ENCODE peak calls at places on chromosomes 13 and 19, in five cellular contexts. Q, P, Z, T and O are unnamed samples.

GRCh38 chr19:17037966-17038500 is 11.4 kb upstream of the CPAMD8 start:
- DNase-seq in Q (no peak), P (no peak), Z (no peak), T (no peak), O (no peak)

GRCh38 chr19:42292963-42293362 is 9.0 kb upstream of the PRR19 start:
- DNase-seq in Q (no peak), P (no peak), Z (no peak), T (no peak), O (no peak)

GRCh38 chr13:46016216-46016615 is 36.3 kb downstream of the ZC3H13 start:
- DNase-seq in Q (no peak), P (no peak), Z (no peak), T (no peak), O (no peak)

GRCh38 chr19:49423278-49423984 is at the start of gene PTH2:
- DNase-seq in Q (no peak), P (no peak), Z (no peak), T (no peak), O (no peak)

GRCh38 chr13:72798817-72799216 is 16.9 kb downstream of the PIBF1 start:
- DNase-seq in Q (no peak), P (no peak), Z (no peak), T (no peak), O (no peak)

GRCh38 chr13:38628554-38628953 is 58.3 kb upstream of the FREM2 start:
- DNase-seq in Q (no peak), P (no peak), Z (no peak), T (no peak), O (no peak)

GRCh38 chr19:53927745-53928144 is 18.7 kb downstream of the CACNG7 start:
- DNase-seq in Q (peak), P (no peak), Z (peak), T (peak), O (no peak)

GRCh38 chr19:40147693-40148347 is 43.4 kb upstream of the MAP3K10 start:
- DNase-seq in Q (peak), P (no peak), Z (no peak), T (peak), O (peak)

GRCh38 chr13:79637086-79637763 is 156.3 kb downstream of the NDFIP2 start:
- DNase-seq in Q (no peak), P (peak), Z (no peak), T (no peak), O (no peak)

GRCh38 chr19:38880882-38881609 is 3.0 kb upstream of the RINL start:
- DNase-seq in Q (no peak), P (no peak), Z (no peak), T (no peak), O (no peak)

GRCh38 chr13:57631607-57632275 is at the start of gene PCDH17:
- DNase-seq in Q (peak), P (peak), Z (peak), T (no peak), O (no peak)

GRCh38 chr19:38712161-38712748 is 32.0 kb downstream of the CAPN12 start:
- DNase-seq in Q (no peak), P (no peak), Z (no peak), T (no peak), O (no peak)

GRCh38 chr19:48624791-48625723 is 5.8 kb downstream of the SPHK2 start:
- DNase-seq in Q (no peak), P (no peak), Z (peak), T (no peak), O (no peak)

GRCh38 chr13:24877531-24877930 is 113.6 kb downstream of the RNF17 start:
- DNase-seq in Q (no peak), P (no peak), Z (no peak), T (no peak), O (no peak)

GRCh38 chr13:105445793-105446192 is 1089.7 kb downstream of the EFNB2 start:
- DNase-seq in Q (peak), P (no peak), Z (no peak), T (no peak), O (no peak)

GRCh38 chr13:24511824-24512207 is 762 bp downstream of the PARP4 start:
- DNase-seq in Q (no peak), P (no peak), Z (no peak), T (no peak), O (no peak)

GRCh38 chr19:50658438-50659317 is 9.4 kb downstream of the C19orf81 start:
- DNase-seq in Q (peak), P (peak), Z (peak), T (peak), O (peak)

GRCh38 chr19:19115954-19116353 is 22.3 kb downstream of the TMEM161A start:
- DNase-seq in Q (no peak), P (no peak), Z (peak), T (peak), O (no peak)

GRCh38 chr13:41528021-41528420 is 70.7 kb downstream of the RGCC start:
- DNase-seq in Q (no peak), P (no peak), Z (no peak), T (no peak), O (no peak)

GRCh38 chr13:77820431-77821149 is 98.0 kb downstream of the EDNRB start:
- DNase-seq in Q (no peak), P (no peak), Z (no peak), T (no peak), O (no peak)

GRCh38 chr13:80256352-80256932 is 84.5 kb downstream of the SPRY2 start:
- DNase-seq in Q (no peak), P (no peak), Z (no peak), T (no peak), O (no peak)

GRCh38 chr19:54209748-54210494 is 9.3 kb downstream of the RPS9 start:
- DNase-seq in Q (peak), P (peak), Z (no peak), T (peak), O (peak)

GRCh38 chr13:46170687-46171086 is 11.3 kb downstream of the LCP1 start:
- DNase-seq in Q (no peak), P (no peak), Z (no peak), T (peak), O (peak)

GRCh38 chr19:33772858-33773180 is 23.9 kb upstream of the KCTD15 start:
- DNase-seq in Q (no peak), P (no peak), Z (no peak), T (no peak), O (no peak)
- H3K4me3 ChIP-seq in Q (no peak), P (no peak), Z (no peak), T (no peak), O (no peak)

DNA sequence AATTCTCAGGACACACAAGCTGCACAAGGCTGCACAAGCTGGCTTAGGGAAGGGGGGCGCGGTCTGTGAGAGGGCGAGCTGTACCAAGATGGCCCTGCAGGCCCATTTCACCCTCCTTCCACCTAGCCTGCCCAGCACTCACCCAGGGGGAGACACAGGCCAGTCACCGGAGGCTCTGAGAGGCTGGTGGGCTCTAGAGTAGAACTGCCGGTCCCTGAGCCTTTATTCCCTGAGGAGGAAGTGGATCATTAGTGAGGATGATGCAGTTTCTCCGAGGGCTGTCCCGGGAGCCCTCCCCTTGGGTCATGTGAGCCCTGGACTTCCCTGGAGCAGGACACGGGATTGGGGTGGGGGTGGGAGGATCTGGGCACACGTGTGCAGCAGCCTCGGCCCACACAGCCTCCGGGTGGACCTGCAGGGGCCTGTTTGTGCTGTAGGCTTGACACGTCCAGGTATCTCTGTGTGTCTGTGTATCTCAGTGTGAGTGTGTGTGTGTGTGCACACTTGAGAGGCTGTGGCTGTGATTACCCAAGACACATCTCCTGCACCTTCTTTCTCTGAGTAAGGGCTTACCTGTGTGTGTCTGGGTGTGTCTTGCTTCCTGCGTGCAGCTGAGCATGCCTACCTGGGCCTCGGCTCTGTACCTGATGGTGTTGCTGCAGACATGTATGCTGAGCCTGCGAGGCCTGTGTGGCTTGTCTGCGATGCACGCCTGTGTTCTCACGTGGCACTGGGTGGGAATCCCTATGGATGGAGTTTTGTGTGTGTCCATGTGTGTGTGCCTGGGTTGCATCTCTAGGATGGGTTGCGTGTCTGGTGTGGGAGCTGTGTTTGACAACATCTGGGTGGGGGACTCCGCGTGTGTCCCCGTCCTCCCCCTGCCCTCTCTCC is at the start of gene ACP5:
- DNase-seq in Q (no peak), P (no peak), Z (no peak), T (peak), O (no peak)
- H3K4me3 ChIP-seq in Q (no peak), P (peak), Z (peak), T (no peak), O (no peak)

GRCh38 chr13:114303700-114304327 is 10.5 kb upstream of the CHAMP1 start:
- DNase-seq in Q (no peak), P (no peak), Z (no peak), T (no peak), O (no peak)

GRCh38 chr13:114296902-114297301 is 15.5 kb downstream of the UPF3A start:
- DNase-seq in Q (no peak), P (no peak), Z (no peak), T (no peak), O (no peak)

GRCh38 chr13:114296448-114296847 is 15.0 kb downstream of the UPF3A start:
- DNase-seq in Q (no peak), P (no peak), Z (no peak), T (no peak), O (no peak)

GRCh38 chr13:114299604-114300305 is 14.5 kb upstream of the CHAMP1 start:
- DNase-seq in Q (no peak), P (no peak), Z (no peak), T (no peak), O (no peak)

GRCh38 chr13:114298866-114299265 is 15.4 kb upstream of the CHAMP1 start:
- DNase-seq in Q (peak), P (no peak), Z (no peak), T (peak), O (peak)
- H3K4me3 ChIP-seq in Q (no peak), P (no peak), Z (no peak), T (no peak), O (no peak)

GRCh38 chr13:43805681-43806128 is 18.9 kb upstream of the ENOX1 start:
- DNase-seq in Q (peak), P (no peak), Z (no peak), T (peak), O (no peak)

GRCh38 chr13:43800828-43801227 is 14.1 kb upstream of the ENOX1 start:
- DNase-seq in Q (no peak), P (no peak), Z (no peak), T (no peak), O (no peak)

GRCh38 chr13:43804461-43805070 is 17.8 kb upstream of the ENOX1 start:
- DNase-seq in Q (peak), P (no peak), Z (peak), T (peak), O (no peak)

GRCh38 chr13:43802511-43802910 is 15.7 kb upstream of the ENOX1 start:
- DNase-seq in Q (no peak), P (no peak), Z (no peak), T (no peak), O (no peak)

GRCh38 chr13:43805071-43805468 is 18.3 kb upstream of the ENOX1 start:
- DNase-seq in Q (peak), P (no peak), Z (no peak), T (peak), O (peak)
- H3K4me3 ChIP-seq in Q (peak), P (no peak), Z (no peak), T (peak), O (peak)

GRCh38 chr19:8269724-8270123 is 38.4 kb downstream of the CD320 start:
- DNase-seq in Q (no peak), P (no peak), Z (no peak), T (no peak), O (no peak)
- H3K4me3 ChIP-seq in Q (no peak), P (no peak), Z (no peak), T (no peak), O (no peak)

DNA sequence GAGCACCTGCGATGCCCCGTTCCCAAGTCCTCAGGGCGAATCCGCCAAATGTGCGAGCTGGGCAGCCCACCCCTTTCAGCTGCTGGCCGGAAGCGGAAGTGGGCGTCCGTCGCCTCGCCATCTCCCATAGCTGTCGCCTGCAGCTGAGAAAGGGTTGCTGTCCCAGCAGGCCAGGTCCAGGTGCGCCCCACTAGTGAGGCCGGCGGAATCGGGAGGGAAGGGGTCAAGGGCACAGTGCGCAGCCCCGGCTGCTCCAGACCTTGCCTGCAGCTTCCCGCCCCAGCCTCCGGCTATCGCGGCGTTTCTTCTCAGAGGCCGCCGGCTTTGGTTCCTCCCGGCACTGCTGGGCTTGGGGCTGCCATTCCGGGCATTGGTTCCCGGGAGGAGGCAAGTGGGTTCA is at the start of gene ZNF177:
- DNase-seq in Q (peak), P (no peak), Z (no peak), T (no peak), O (no peak)
- H3K4me3 ChIP-seq in Q (peak), P (no peak), Z (no peak), T (peak), O (peak)

GRCh38 chr19:21574607-21575006 is 69.2 kb downstream of the ZNF429 start:
- DNase-seq in Q (no peak), P (no peak), Z (no peak), T (no peak), O (no peak)

GRCh38 chr19:21568816-21569496 is 63.6 kb downstream of the ZNF429 start:
- DNase-seq in Q (peak), P (peak), Z (no peak), T (peak), O (no peak)

GRCh38 chr19:21571316-21571715 is 65.9 kb downstream of the ZNF429 start:
- DNase-seq in Q (no peak), P (no peak), Z (no peak), T (no peak), O (no peak)

GRCh38 chr19:21566073-21566472 is 60.7 kb downstream of the ZNF429 start:
- DNase-seq in Q (no peak), P (no peak), Z (no peak), T (no peak), O (no peak)

GRCh38 chr19:21569497-21569870 is 64.1 kb downstream of the ZNF429 start:
- DNase-seq in Q (no peak), P (no peak), Z (no peak), T (peak), O (no peak)
- H3K4me3 ChIP-seq in Q (no peak), P (peak), Z (no peak), T (no peak), O (no peak)

GRCh38 chr19:4064073-4064550 is 2.6 kb downstream of the ZBTB7A start:
- DNase-seq in Q (peak), P (no peak), Z (peak), T (peak), O (no peak)

GRCh38 chr19:4061683-4062575 is 4.8 kb downstream of the ZBTB7A start:
- DNase-seq in Q (no peak), P (no peak), Z (no peak), T (peak), O (no peak)

GRCh38 chr19:4063369-4064072 is 3.2 kb downstream of the ZBTB7A start:
- DNase-seq in Q (no peak), P (no peak), Z (peak), T (no peak), O (no peak)

GRCh38 chr19:4061178-4061682 is 5.5 kb downstream of the ZBTB7A start:
- DNase-seq in Q (no peak), P (peak), Z (no peak), T (peak), O (no peak)

DNA sequence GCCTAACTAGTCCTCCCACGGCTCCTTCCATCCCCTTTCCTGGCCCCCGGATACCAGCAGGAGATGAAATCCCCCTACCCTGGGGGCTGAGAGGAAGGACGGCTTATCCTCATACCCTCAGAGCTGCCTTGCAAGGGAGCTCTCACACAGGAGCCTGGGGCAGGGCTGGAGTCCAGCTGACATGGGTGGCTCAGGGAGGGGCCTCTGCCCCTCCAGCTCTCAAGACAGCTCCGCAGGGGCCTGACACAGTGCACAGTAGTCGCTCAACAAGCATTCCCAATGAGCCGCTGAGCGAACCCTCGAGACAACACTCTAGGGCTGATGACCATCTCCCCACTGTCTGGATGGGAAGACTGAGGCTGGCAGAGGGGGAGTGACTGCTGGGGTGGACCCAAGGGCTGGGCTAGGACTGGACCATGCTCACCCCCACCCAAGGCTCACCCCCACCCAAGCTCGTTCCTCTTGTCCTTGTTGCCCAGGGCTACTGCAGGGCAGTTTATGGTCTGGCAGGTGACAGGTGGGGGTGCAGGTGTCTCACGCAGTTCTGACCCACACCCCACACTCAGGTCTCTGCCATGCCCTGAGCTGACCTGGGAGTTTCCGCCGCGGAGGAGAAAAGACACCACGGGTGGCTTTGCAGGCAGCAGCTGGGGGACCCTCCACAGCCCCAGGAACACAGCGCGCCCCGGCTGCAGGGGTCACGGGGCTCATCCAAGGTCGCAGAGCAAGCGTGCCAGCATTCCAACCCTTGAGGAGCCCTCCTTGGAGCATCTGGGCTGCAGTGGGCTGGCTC is 3.9 kb downstream of the ZBTB7A start:
- DNase-seq in Q (no peak), P (no peak), Z (no peak), T (peak), O (no peak)
- H3K4me3 ChIP-seq in Q (peak), P (peak), Z (no peak), T (peak), O (no peak)